ENCODE peak calls at places on chromosomes 13 and 19, in four cellular contexts. One of them, this sample, is unnamed.

GRCh38 chr19:45280471-45280961 is 29.4 kb downstream of the MARK4 start:
- DNase-seq in left ventricle myocardium inferior: no peak
- DNase-seq in fibroblast of the aortic adventitia: no peak
- DNase-seq in ovary: no peak
- DNase-seq in this sample: no peak

GRCh38 chr19:4717191-4717965 is 6.3 kb downstream of the DPP9 start:
- DNase-seq in left ventricle myocardium inferior: no peak
- DNase-seq in ovary: no peak
- DNase-seq in fibroblast of the aortic adventitia: peak; percentile 70
- DNase-seq in this sample: no peak

GRCh38 chr13:33311040-33311439 is 25.5 kb upstream of the STARD13 start:
- DNase-seq in fibroblast of the aortic adventitia: no peak
- DNase-seq in ovary: no peak
- DNase-seq in left ventricle myocardium inferior: no peak
- DNase-seq in this sample: no peak

GRCh38 chr19:48350856-48351255 is 12.9 kb downstream of the TMEM143 start:
- DNase-seq in ovary: no peak
- DNase-seq in left ventricle myocardium inferior: no peak
- DNase-seq in fibroblast of the aortic adventitia: no peak
- DNase-seq in this sample: no peak

GRCh38 chr13:34533941-34534340 is 408.1 kb upstream of the NBEA start:
- DNase-seq in ovary: no peak
- DNase-seq in fibroblast of the aortic adventitia: no peak
- DNase-seq in left ventricle myocardium inferior: no peak
- DNase-seq in this sample: no peak

GRCh38 chr19:35027851-35028599 is 2.2 kb upstream of the SCN1B start:
- DNase-seq in ovary: no peak
- DNase-seq in left ventricle myocardium inferior: no peak
- DNase-seq in fibroblast of the aortic adventitia: peak; percentile 18
- DNase-seq in this sample: no peak

GRCh38 chr13:30408319-30409101 is 13.8 kb upstream of the UBE2L5 start:
- DNase-seq in ovary: peak; percentile 96
- DNase-seq in left ventricle myocardium inferior: peak; percentile 95
- DNase-seq in fibroblast of the aortic adventitia: peak; percentile 89
- DNase-seq in this sample: peak; percentile 31

GRCh38 chr13:113297370-113297871 is 382 bp downstream of the LAMP1 start:
- DNase-seq in ovary: no peak
- DNase-seq in fibroblast of the aortic adventitia: peak; percentile 14
- DNase-seq in left ventricle myocardium inferior: no peak
- DNase-seq in this sample: peak; percentile 15

GRCh38 chr19:11377756-11378155 is 3.3 kb downstream of the SWSAP1 start:
- DNase-seq in ovary: no peak
- DNase-seq in left ventricle myocardium inferior: no peak
- DNase-seq in fibroblast of the aortic adventitia: no peak
- DNase-seq in this sample: peak; percentile 53

GRCh38 chr19:54108496-54108895 is 5.8 kb downstream of the NDUFA3 start:
- DNase-seq in left ventricle myocardium inferior: no peak
- DNase-seq in ovary: no peak
- DNase-seq in fibroblast of the aortic adventitia: no peak
- DNase-seq in this sample: no peak

GRCh38 chr13:114025432-114026127 is 51.7 kb upstream of the C13orf46 start:
- DNase-seq in fibroblast of the aortic adventitia: peak; percentile 28
- DNase-seq in left ventricle myocardium inferior: no peak
- DNase-seq in ovary: peak; percentile 71
- DNase-seq in this sample: no peak

GRCh38 chr19:6073858-6074708 is 36.2 kb downstream of the RFX2 start:
- DNase-seq in left ventricle myocardium inferior: no peak
- DNase-seq in fibroblast of the aortic adventitia: no peak
- DNase-seq in ovary: no peak
- DNase-seq in this sample: no peak

GRCh38 chr13:101025925-101026324 is 351.3 kb upstream of the TMTC4 start:
- DNase-seq in fibroblast of the aortic adventitia: no peak
- DNase-seq in ovary: no peak
- DNase-seq in left ventricle myocardium inferior: no peak
- DNase-seq in this sample: no peak

GRCh38 chr19:32566246-32566830 is 14.7 kb upstream of the PDCD5 start:
- DNase-seq in left ventricle myocardium inferior: no peak
- DNase-seq in ovary: no peak
- DNase-seq in fibroblast of the aortic adventitia: peak; percentile 13
- DNase-seq in this sample: peak; percentile 19

GRCh38 chr13:30585748-30586262 is 31.9 kb upstream of the USPL1 start:
- DNase-seq in left ventricle myocardium inferior: no peak
- DNase-seq in fibroblast of the aortic adventitia: peak; percentile 88
- DNase-seq in ovary: no peak
- DNase-seq in this sample: peak; percentile 56

GRCh38 chr13:97307882-97308624 is 85.9 kb downstream of the MBNL2 start:
- DNase-seq in fibroblast of the aortic adventitia: peak; percentile 77
- DNase-seq in ovary: no peak
- DNase-seq in left ventricle myocardium inferior: peak; percentile 51
- DNase-seq in this sample: peak; percentile 76

GRCh38 chr19:11018179-11018578 is 57.3 kb downstream of the SMARCA4 start:
- DNase-seq in left ventricle myocardium inferior: no peak
- DNase-seq in fibroblast of the aortic adventitia: no peak
- DNase-seq in ovary: no peak
- DNase-seq in this sample: no peak

GRCh38 chr13:26965976-26966375 is 205.4 kb upstream of the GPR12 start:
- DNase-seq in left ventricle myocardium inferior: peak; percentile 81
- DNase-seq in fibroblast of the aortic adventitia: peak; percentile 76
- DNase-seq in ovary: peak; percentile 80
- DNase-seq in this sample: no peak

GRCh38 chr19:29779921-29780320 is 31.9 kb upstream of the CCNE1 start:
- DNase-seq in left ventricle myocardium inferior: no peak
- DNase-seq in ovary: no peak
- DNase-seq in fibroblast of the aortic adventitia: no peak
- DNase-seq in this sample: no peak

GRCh38 chr19:39858541-39858940 is 12.4 kb upstream of the FBL start:
- DNase-seq in left ventricle myocardium inferior: peak; percentile 64
- DNase-seq in ovary: no peak
- DNase-seq in fibroblast of the aortic adventitia: no peak
- DNase-seq in this sample: peak; percentile 38

GRCh38 chr13:114260818-114261217 is 20.6 kb upstream of the UPF3A start:
- DNase-seq in fibroblast of the aortic adventitia: no peak
- DNase-seq in ovary: no peak
- DNase-seq in left ventricle myocardium inferior: no peak
- DNase-seq in this sample: no peak

GRCh38 chr19:6278740-6279619 is 795 bp downstream of the MLLT1 start:
- DNase-seq in ovary: peak; percentile 62
- DNase-seq in left ventricle myocardium inferior: no peak
- DNase-seq in fibroblast of the aortic adventitia: no peak
- DNase-seq in this sample: no peak

GRCh38 chr19:47225746-47226425 is 5.1 kb downstream of the BBC3 start:
- DNase-seq in left ventricle myocardium inferior: peak; percentile 89
- DNase-seq in ovary: peak; percentile 93
- DNase-seq in fibroblast of the aortic adventitia: peak; percentile 85
- DNase-seq in this sample: peak; percentile 81
- TF ChIP-seq CTCF in left ventricle myocardium inferior: peak; percentile 64
- TF ChIP-seq CTCF in ovary: peak; percentile 25
- TF ChIP-seq CTCF in fibroblast of the aortic adventitia: peak; percentile 14
- TF ChIP-seq CTCF in this sample: peak; percentile 75

GRCh38 chr13:80134360-80134759 is 206.6 kb downstream of the SPRY2 start:
- DNase-seq in fibroblast of the aortic adventitia: no peak
- DNase-seq in ovary: no peak
- DNase-seq in left ventricle myocardium inferior: no peak
- DNase-seq in this sample: no peak
- TF ChIP-seq CTCF in fibroblast of the aortic adventitia: no peak
- TF ChIP-seq CTCF in ovary: no peak
- TF ChIP-seq CTCF in left ventricle myocardium inferior: no peak
- TF ChIP-seq CTCF in this sample: no peak

DNA sequence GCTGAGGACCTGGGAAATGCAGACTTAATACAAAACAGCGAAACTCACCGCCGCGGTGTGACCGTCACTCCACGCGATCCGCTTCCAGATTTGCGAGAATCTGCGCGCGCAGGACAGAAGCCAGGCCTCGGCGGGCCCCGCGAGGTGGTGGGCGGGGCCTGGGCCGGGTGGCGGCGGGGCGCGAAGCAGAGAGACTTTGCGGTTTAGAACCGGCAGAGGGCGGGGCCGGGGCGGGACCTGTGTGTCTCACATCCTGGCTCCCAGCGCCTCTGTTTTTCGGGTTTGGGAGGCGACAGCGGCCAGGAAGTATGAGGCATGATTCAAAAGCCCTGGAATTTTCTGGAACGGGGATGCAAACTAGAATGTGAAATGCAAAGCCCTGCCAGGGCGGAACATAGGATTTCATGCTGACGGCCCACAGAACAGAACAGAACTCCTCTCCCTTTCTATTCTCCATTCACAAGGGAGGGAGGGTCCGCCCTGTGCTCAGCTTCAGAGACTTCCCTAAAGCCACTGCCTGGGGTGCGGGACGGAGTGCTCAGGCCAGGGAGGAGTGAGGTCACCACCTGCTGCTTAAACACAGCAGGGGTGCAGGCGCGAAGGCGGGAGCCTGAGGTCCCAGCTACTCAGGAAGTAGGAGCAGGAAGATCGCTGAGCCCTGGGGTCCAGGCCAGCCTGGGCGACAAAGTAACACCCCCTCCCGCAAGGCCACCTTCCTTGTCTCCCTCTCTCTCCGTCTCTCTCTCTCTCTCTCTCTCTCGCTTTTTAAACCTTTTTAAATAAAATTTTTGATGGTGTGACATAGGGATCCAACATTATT is 44.2 kb downstream of the ZNF611 start:
- DNase-seq in fibroblast of the aortic adventitia: peak; percentile 95
- DNase-seq in ovary: peak; percentile 93
- DNase-seq in left ventricle myocardium inferior: peak; percentile 97
- DNase-seq in this sample: peak; percentile 96
- TF ChIP-seq CTCF in fibroblast of the aortic adventitia: no peak
- TF ChIP-seq CTCF in ovary: no peak
- TF ChIP-seq CTCF in left ventricle myocardium inferior: peak; percentile 53
- TF ChIP-seq CTCF in this sample: peak; percentile 66

GRCh38 chr19:14571695-14572490 is at the start of gene NDUFB7:
- DNase-seq in ovary: peak; percentile 81
- DNase-seq in left ventricle myocardium inferior: peak; percentile 91
- DNase-seq in fibroblast of the aortic adventitia: peak; percentile 94
- DNase-seq in this sample: peak; percentile 92
- TF ChIP-seq CTCF in ovary: peak; percentile 14
- TF ChIP-seq CTCF in left ventricle myocardium inferior: peak; percentile 75
- TF ChIP-seq CTCF in fibroblast of the aortic adventitia: peak; percentile 57
- TF ChIP-seq CTCF in this sample: peak; percentile 76

DNA sequence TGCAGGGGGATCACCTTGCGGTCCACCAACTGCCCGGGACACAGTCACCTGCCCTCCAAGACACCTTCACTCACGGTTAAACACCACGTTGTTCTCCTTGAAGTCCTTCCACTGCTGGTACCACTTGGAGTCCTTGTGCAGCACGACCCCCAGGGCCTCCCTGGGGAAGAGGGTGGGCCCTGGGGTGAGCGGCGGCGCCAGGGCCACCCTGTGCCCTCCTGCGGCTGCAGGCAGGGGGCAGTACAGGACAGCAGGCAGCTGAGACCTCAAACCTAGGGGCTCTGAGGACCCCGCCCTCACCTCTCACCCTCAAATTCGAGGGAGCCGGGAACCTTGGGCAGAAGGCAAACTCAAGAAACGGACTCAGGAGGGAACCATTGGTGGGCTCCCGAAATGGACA is 7.5 kb upstream of the CTXN1 start:
- DNase-seq in left ventricle myocardium inferior: no peak
- DNase-seq in fibroblast of the aortic adventitia: no peak
- DNase-seq in ovary: no peak
- DNase-seq in this sample: no peak
- TF ChIP-seq CTCF in left ventricle myocardium inferior: peak; percentile 17
- TF ChIP-seq CTCF in fibroblast of the aortic adventitia: peak; percentile 33
- TF ChIP-seq CTCF in ovary: no peak
- TF ChIP-seq CTCF in this sample: peak; percentile 68

DNA sequence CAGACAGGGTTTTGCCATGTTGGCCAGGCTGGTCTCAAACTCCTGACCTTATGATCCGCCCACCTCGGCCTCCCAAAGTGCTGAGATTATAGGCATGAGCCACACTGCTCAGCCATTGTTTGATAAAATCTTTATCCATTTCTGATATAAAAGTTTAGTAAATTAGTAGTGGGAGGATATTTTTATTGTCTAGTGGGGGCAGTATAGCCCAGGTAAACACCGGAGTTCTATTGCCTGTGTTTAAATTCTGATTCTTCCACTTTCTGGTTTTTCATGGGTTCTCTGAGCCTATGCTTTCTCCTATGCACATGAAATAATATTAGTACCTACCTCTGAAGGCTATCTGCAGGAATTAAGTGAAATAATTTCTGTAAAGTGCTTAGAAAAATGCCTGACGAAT is 20.1 kb upstream of the ARHGEF18 start:
- DNase-seq in left ventricle myocardium inferior: no peak
- DNase-seq in ovary: no peak
- DNase-seq in fibroblast of the aortic adventitia: no peak
- DNase-seq in this sample: no peak
- TF ChIP-seq CTCF in left ventricle myocardium inferior: no peak
- TF ChIP-seq CTCF in ovary: no peak
- TF ChIP-seq CTCF in fibroblast of the aortic adventitia: no peak
- TF ChIP-seq CTCF in this sample: no peak

GRCh38 chr19:18204394-18205179 is 745 bp upstream of the RAB3A start:
- DNase-seq in left ventricle myocardium inferior: no peak
- DNase-seq in ovary: peak; percentile 79
- DNase-seq in fibroblast of the aortic adventitia: no peak
- DNase-seq in this sample: no peak

GRCh38 chr19:18203863-18204393 is at the start of gene RAB3A:
- DNase-seq in fibroblast of the aortic adventitia: peak; percentile 100
- DNase-seq in left ventricle myocardium inferior: peak; percentile 100
- DNase-seq in ovary: peak; percentile 100
- DNase-seq in this sample: peak; percentile 100

GRCh38 chr19:18205180-18205915 is 1.5 kb upstream of the RAB3A start:
- DNase-seq in fibroblast of the aortic adventitia: peak; percentile 79
- DNase-seq in left ventricle myocardium inferior: peak; percentile 86
- DNase-seq in ovary: peak; percentile 93
- DNase-seq in this sample: peak; percentile 50

GRCh38 chr19:18203408-18203862 is 407 bp downstream of the RAB3A start:
- DNase-seq in left ventricle myocardium inferior: peak; percentile 51
- DNase-seq in fibroblast of the aortic adventitia: no peak
- DNase-seq in ovary: peak; percentile 79
- DNase-seq in this sample: no peak

GRCh38 chr19:18202759-18203407 is 959 bp downstream of the RAB3A start:
- DNase-seq in left ventricle myocardium inferior: no peak
- DNase-seq in ovary: peak; percentile 76
- DNase-seq in fibroblast of the aortic adventitia: no peak
- DNase-seq in this sample: no peak
- TF ChIP-seq CTCF in left ventricle myocardium inferior: peak; percentile 32
- TF ChIP-seq CTCF in ovary: no peak
- TF ChIP-seq CTCF in fibroblast of the aortic adventitia: peak; percentile 44
- TF ChIP-seq CTCF in this sample: peak; percentile 59

GRCh38 chr13:46992383-46992952 is 95.6 kb upstream of the HTR2A start:
- DNase-seq in left ventricle myocardium inferior: no peak
- DNase-seq in fibroblast of the aortic adventitia: peak; percentile 11
- DNase-seq in ovary: no peak
- DNase-seq in this sample: no peak
- TF ChIP-seq CTCF in left ventricle myocardium inferior: no peak
- TF ChIP-seq CTCF in fibroblast of the aortic adventitia: peak; percentile 41
- TF ChIP-seq CTCF in ovary: no peak
- TF ChIP-seq CTCF in this sample: peak; percentile 48

DNA sequence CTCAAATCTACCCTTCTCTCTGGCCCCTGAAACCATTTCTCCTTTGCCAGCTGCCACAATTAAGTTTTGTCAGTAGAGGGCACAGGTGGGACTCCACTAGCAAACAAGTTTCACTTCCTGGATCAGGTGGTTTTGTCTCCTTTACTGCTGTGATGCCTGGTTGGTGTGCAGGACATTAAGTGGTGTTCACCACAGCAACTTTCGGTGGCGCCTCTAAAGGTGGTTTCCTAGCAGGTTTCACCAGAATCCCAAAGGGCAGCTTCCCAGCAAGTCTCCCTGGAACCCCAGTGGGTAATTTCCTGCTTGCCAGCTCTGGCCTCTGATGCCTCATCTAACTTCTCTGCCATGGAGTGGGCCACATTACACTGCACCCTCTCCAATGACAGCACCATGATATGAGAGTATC is 16.6 kb downstream of the MED4 start:
- DNase-seq in left ventricle myocardium inferior: no peak
- DNase-seq in fibroblast of the aortic adventitia: no peak
- DNase-seq in ovary: no peak
- DNase-seq in this sample: no peak
- TF ChIP-seq CTCF in left ventricle myocardium inferior: peak; percentile 18
- TF ChIP-seq CTCF in fibroblast of the aortic adventitia: peak; percentile 15
- TF ChIP-seq CTCF in ovary: no peak
- TF ChIP-seq CTCF in this sample: no peak